ENCODE peak calls at places on chromosomes 6 and 20, in five cellular contexts. T is breast epithelium, D is transverse colon, M is endothelial cell of umbilical vein, C is H1. A is an unnamed sample.

GRCh38 chr6:82085701-82086100 is 161.8 kb downstream of the IBTK start:
- DNase-seq in T (no peak), D (no peak), M (no peak), C (no peak), A (no peak)

GRCh38 chr20:12833861-12834260 is 174.9 kb upstream of the SPTLC3 start:
- DNase-seq in T (no peak), D (no peak), M (no peak), C (no peak), A (no peak)

GRCh38 chr6:14664616-14665315 is 547.2 kb downstream of the CD83 start:
- DNase-seq in T (no peak), D (no peak), M (no peak), C (peak), A (no peak)

GRCh38 chr6:3749390-3749978 is 2.0 kb downstream of the PXDC1 start:
- DNase-seq in T (peak), D (peak), M (peak), C (no peak), A (peak)

GRCh38 chr6:1917628-1918371 is 308.1 kb downstream of the FOXC1 start:
- DNase-seq in T (no peak), D (no peak), M (peak), C (peak), A (no peak)

GRCh38 chr6:155341130-155341828 is 27.0 kb upstream of the TFB1M start:
- DNase-seq in T (no peak), D (no peak), M (no peak), C (no peak), A (no peak)

GRCh38 chr6:170176621-170177382 is 114.1 kb downstream of the DLL1 start:
- DNase-seq in T (peak), D (no peak), M (no peak), C (no peak), A (no peak)

GRCh38 chr20:856361-856775 is 22.9 kb downstream of the FAM110A start:
- DNase-seq in T (peak), D (no peak), M (no peak), C (no peak), A (peak)

GRCh38 chr6:157221817-157222175 is 101.5 kb downstream of the TMEM242 start:
- DNase-seq in T (peak), D (no peak), M (no peak), C (no peak), A (no peak)

GRCh38 chr6:160279850-160280249 is 21.2 kb upstream of the SLC22A2 start:
- DNase-seq in T (no peak), D (no peak), M (no peak), C (no peak), A (no peak)

DNA sequence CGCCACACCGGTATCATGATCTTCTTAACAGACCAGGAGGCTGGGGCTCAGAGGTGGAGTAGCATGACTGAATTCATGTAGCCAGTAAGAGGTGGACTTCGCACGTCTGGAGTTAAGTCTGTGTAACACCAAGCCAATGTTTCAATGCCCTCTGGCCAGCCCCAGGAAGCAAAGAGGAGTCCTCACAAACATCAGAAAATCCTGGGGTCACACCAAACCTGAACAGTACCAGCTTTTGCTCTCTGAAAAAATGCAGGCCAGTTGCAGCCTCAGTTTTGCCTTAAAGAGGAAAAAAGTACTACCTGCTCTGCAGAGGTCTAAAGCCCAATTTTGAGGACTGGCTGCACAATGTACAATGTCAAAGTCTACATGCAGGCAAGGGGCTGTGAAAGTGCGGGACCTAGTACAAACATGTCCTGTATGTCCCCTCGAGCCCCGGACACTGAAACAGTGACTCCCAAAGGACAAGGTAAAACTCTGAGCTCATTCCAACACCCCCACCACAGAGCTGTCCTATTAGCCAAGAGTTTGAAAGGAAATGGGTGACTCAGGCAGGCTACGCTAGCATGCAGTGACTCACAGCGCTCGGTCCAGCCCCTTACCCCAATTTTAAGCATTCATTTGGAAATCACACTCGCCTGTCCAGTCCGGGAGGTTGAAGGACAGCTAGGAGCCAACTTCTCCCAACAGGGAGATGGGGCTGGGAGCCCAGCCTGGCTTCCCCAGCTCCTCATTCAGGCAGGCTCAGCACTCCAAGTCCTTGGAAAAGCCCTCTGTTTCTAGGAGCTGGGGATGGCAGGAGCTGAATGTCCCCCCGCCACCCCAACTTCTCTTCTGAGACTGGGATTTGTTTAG is 4.1 kb downstream of the SDC4 start:
- DNase-seq in T (peak), D (peak), M (peak), C (no peak), A (no peak)
- TF ChIP-seq POLR2AphosphoS5 in T (peak), D (peak), M (peak), C (no peak), A (peak)

DNA sequence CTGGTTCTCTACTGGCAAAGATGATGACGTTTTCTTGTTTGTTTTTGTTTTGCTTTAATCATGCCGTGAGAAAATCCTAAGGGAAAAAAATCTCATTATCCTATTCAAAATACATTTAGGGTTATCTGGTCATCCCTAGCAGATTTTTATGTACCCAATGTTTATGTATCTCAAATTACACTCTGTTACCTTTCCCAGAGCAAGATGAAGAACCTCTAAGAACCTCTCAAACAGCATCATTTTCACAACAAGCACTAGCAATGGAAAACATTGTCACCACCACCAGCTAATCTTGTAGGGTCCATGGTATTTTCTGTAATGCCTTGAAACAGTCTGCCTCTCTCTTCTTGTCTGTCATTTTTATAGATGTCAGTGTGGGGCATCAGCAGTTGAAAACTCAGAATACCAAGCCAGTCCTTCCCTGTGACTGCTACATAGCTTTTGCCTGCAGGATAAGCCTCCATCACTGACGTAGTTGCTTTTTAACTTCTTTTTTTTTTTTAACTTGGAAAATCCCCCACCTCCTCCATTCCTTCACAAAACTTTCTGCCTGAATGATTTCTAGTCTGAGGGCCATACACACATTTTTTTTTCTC is 2.4 kb upstream of the SNAP25 start:
- DNase-seq in T (no peak), D (no peak), M (no peak), C (no peak), A (no peak)
- TF ChIP-seq POLR2AphosphoS5 in T (no peak), D (no peak), M (no peak), C (no peak), A (no peak)

GRCh38 chr20:38190936-38191371 is 25.9 kb upstream of the TGM2 start:
- DNase-seq in T (no peak), D (no peak), M (no peak), C (no peak), A (no peak)
- TF ChIP-seq POLR2AphosphoS5 in T (no peak), D (no peak), M (no peak), C (no peak), A (no peak)

GRCh38 chr6:139373154-139373927 is 1.1 kb downstream of the CITED2 start:
- DNase-seq in T (peak), D (peak), M (peak), C (no peak), A (peak)
- TF ChIP-seq POLR2AphosphoS5 in T (peak), D (peak), M (peak), C (peak), A (no peak)

GRCh38 chr6:16737926-16738325 is 23.3 kb downstream of the ATXN1 start:
- DNase-seq in T (no peak), D (no peak), M (no peak), C (no peak), A (no peak)

GRCh38 chr6:16736856-16737255 is 24.4 kb downstream of the ATXN1 start:
- DNase-seq in T (no peak), D (no peak), M (peak), C (no peak), A (no peak)

GRCh38 chr6:16741112-16742016 is 19.9 kb downstream of the ATXN1 start:
- DNase-seq in T (no peak), D (no peak), M (no peak), C (no peak), A (no peak)

GRCh38 chr6:16737389-16737788 is 23.9 kb downstream of the ATXN1 start:
- DNase-seq in T (no peak), D (no peak), M (peak), C (no peak), A (no peak)

GRCh38 chr6:16739329-16739801 is 21.9 kb downstream of the ATXN1 start:
- DNase-seq in T (no peak), D (no peak), M (no peak), C (no peak), A (no peak)
- TF ChIP-seq POLR2AphosphoS5 in T (no peak), D (no peak), M (no peak), C (no peak), A (no peak)

GRCh38 chr20:51651921-51652549 is 109.5 kb upstream of the NFATC2 start:
- DNase-seq in T (no peak), D (no peak), M (peak), C (no peak), A (no peak)
- TF ChIP-seq POLR2AphosphoS5 in T (no peak), D (no peak), M (peak), C (no peak), A (no peak)

A was measured in upper lobe of left lung.